ENCODE peak calls at places on chromosomes 5 and 9, in six cellular contexts. One of them, this sample, is unnamed.

GRCh38 chr5:148970876-148971275 is 92.0 kb downstream of the SH3TC2 start:
- DNase-seq in A549: no peak
- DNase-seq in endothelial cell of umbilical vein: no peak
- DNase-seq in GM12878: no peak
- DNase-seq in HepG2: no peak
- DNase-seq in NB4: no peak
- DNase-seq in this sample: no peak

GRCh38 chr5:142439208-142439607 is 114.4 kb upstream of the SPRY4 start:
- DNase-seq in A549: no peak
- DNase-seq in endothelial cell of umbilical vein: no peak
- DNase-seq in GM12878: no peak
- DNase-seq in HepG2: no peak
- DNase-seq in NB4: no peak
- DNase-seq in this sample: no peak

GRCh38 chr5:128252794-128253193 is 169.2 kb downstream of the SLC12A2 start:
- DNase-seq in A549: no peak
- DNase-seq in endothelial cell of umbilical vein: peak
- DNase-seq in GM12878: no peak
- DNase-seq in HepG2: no peak
- DNase-seq in NB4: no peak
- DNase-seq in this sample: no peak

GRCh38 chr9:109037946-109038345 is 24.6 kb upstream of the CTNNAL1 start:
- DNase-seq in A549: no peak
- DNase-seq in endothelial cell of umbilical vein: no peak
- DNase-seq in GM12878: no peak
- DNase-seq in HepG2: peak
- DNase-seq in NB4: no peak
- DNase-seq in this sample: no peak

GRCh38 chr5:134427540-134428041 is 15.9 kb upstream of the CDKN2AIPNL start:
- DNase-seq in A549: no peak
- DNase-seq in endothelial cell of umbilical vein: no peak
- DNase-seq in GM12878: no peak
- DNase-seq in HepG2: no peak
- DNase-seq in NB4: no peak
- DNase-seq in this sample: no peak

GRCh38 chr5:68279960-68280359 is 64.4 kb downstream of the PIK3R1 start:
- DNase-seq in A549: no peak
- DNase-seq in endothelial cell of umbilical vein: no peak
- DNase-seq in GM12878: no peak
- DNase-seq in HepG2: no peak
- DNase-seq in NB4: no peak
- DNase-seq in this sample: peak

GRCh38 chr5:68261174-68262021 is 45.8 kb downstream of the PIK3R1 start:
- DNase-seq in A549: no peak
- DNase-seq in endothelial cell of umbilical vein: no peak
- DNase-seq in GM12878: no peak
- DNase-seq in HepG2: no peak
- DNase-seq in NB4: no peak
- DNase-seq in this sample: no peak

GRCh38 chr5:55432549-55432948 is 102.2 kb downstream of the PLPP1 start:
- DNase-seq in A549: no peak
- DNase-seq in endothelial cell of umbilical vein: no peak
- DNase-seq in GM12878: no peak
- DNase-seq in HepG2: no peak
- DNase-seq in NB4: no peak
- DNase-seq in this sample: no peak

GRCh38 chr5:143471666-143472411 is 68.4 kb upstream of the NR3C1 start:
- DNase-seq in A549: no peak
- DNase-seq in endothelial cell of umbilical vein: no peak
- DNase-seq in GM12878: no peak
- DNase-seq in HepG2: no peak
- DNase-seq in NB4: no peak
- DNase-seq in this sample: no peak

GRCh38 chr5:132237141-132237540 is 9.5 kb upstream of the P4HA2 start:
- DNase-seq in A549: no peak
- DNase-seq in endothelial cell of umbilical vein: no peak
- DNase-seq in GM12878: no peak
- DNase-seq in HepG2: no peak
- DNase-seq in NB4: no peak
- DNase-seq in this sample: no peak

GRCh38 chr9:35398651-35399335 is 91.1 kb upstream of the RUSC2 start:
- DNase-seq in A549: no peak
- DNase-seq in endothelial cell of umbilical vein: no peak
- DNase-seq in GM12878: no peak
- DNase-seq in HepG2: no peak
- DNase-seq in NB4: no peak
- DNase-seq in this sample: no peak

GRCh38 chr5:121273818-121274433 is 577.8 kb upstream of the FTMT start:
- DNase-seq in A549: peak
- DNase-seq in endothelial cell of umbilical vein: peak
- DNase-seq in GM12878: no peak
- DNase-seq in HepG2: peak
- DNase-seq in NB4: peak
- DNase-seq in this sample: peak

GRCh38 chr5:111742595-111742994 is 14.4 kb downstream of the NREP start:
- DNase-seq in A549: no peak
- DNase-seq in endothelial cell of umbilical vein: peak
- DNase-seq in GM12878: no peak
- DNase-seq in HepG2: peak
- DNase-seq in NB4: no peak
- DNase-seq in this sample: no peak

GRCh38 chr5:3320317-3320865 is 275.2 kb upstream of the IRX1 start:
- DNase-seq in A549: no peak
- DNase-seq in endothelial cell of umbilical vein: no peak
- DNase-seq in GM12878: no peak
- DNase-seq in HepG2: no peak
- DNase-seq in NB4: no peak
- DNase-seq in this sample: no peak

GRCh38 chr5:170612256-170612656 is 108.4 kb downstream of the KCNIP1 start:
- DNase-seq in A549: no peak
- DNase-seq in endothelial cell of umbilical vein: no peak
- DNase-seq in GM12878: no peak
- DNase-seq in HepG2: no peak
- DNase-seq in NB4: no peak
- DNase-seq in this sample: no peak

GRCh38 chr5:40834391-40834848 is 602 bp downstream of the RPL37 start:
- DNase-seq in A549: no peak
- DNase-seq in endothelial cell of umbilical vein: peak
- DNase-seq in GM12878: no peak
- DNase-seq in HepG2: no peak
- DNase-seq in NB4: peak
- DNase-seq in this sample: no peak

GRCh38 chr5:21164425-21164824 is 1176.4 kb upstream of the CDH18 start:
- DNase-seq in A549: no peak
- DNase-seq in endothelial cell of umbilical vein: no peak
- DNase-seq in GM12878: no peak
- DNase-seq in HepG2: no peak
- DNase-seq in NB4: no peak
- DNase-seq in this sample: no peak

GRCh38 chr9:86046930-86047341 is 52.4 kb downstream of the GOLM1 start:
- DNase-seq in A549: no peak
- DNase-seq in endothelial cell of umbilical vein: no peak
- DNase-seq in GM12878: no peak
- DNase-seq in HepG2: no peak
- DNase-seq in NB4: no peak
- DNase-seq in this sample: no peak

GRCh38 chr5:178118345-178118744 is 5.0 kb downstream of the N4BP3 start:
- DNase-seq in A549: no peak
- DNase-seq in endothelial cell of umbilical vein: peak
- DNase-seq in GM12878: no peak
- DNase-seq in HepG2: no peak
- DNase-seq in NB4: peak
- DNase-seq in this sample: no peak

GRCh38 chr5:141494761-141495455 is 6.0 kb downstream of the PCDHGC5 start:
- DNase-seq in A549: no peak
- DNase-seq in endothelial cell of umbilical vein: no peak
- DNase-seq in GM12878: no peak
- DNase-seq in HepG2: no peak
- DNase-seq in NB4: no peak
- DNase-seq in this sample: no peak

GRCh38 chr9:95373069-95373681 is 55.7 kb upstream of the FANCC start:
- DNase-seq in A549: no peak
- DNase-seq in endothelial cell of umbilical vein: no peak
- DNase-seq in GM12878: no peak
- DNase-seq in HepG2: no peak
- DNase-seq in NB4: no peak
- DNase-seq in this sample: no peak

GRCh38 chr9:117747571-117747970 is 43.4 kb downstream of the TLR4 start:
- DNase-seq in A549: no peak
- DNase-seq in endothelial cell of umbilical vein: no peak
- DNase-seq in GM12878: no peak
- DNase-seq in HepG2: no peak
- DNase-seq in NB4: no peak
- DNase-seq in this sample: no peak

GRCh38 chr9:98099898-98100297 is 19.1 kb downstream of the TRIM14 start:
- DNase-seq in A549: no peak
- DNase-seq in endothelial cell of umbilical vein: no peak
- DNase-seq in GM12878: no peak
- DNase-seq in HepG2: no peak
- DNase-seq in NB4: no peak
- DNase-seq in this sample: no peak

GRCh38 chr9:126681336-126681735 is 67.6 kb downstream of the LMX1B start:
- DNase-seq in A549: no peak
- DNase-seq in endothelial cell of umbilical vein: no peak
- DNase-seq in GM12878: no peak
- DNase-seq in HepG2: no peak
- DNase-seq in NB4: no peak
- DNase-seq in this sample: no peak

GRCh38 chr9:138053996-138054752 is 176.6 kb downstream of the CACNA1B start:
- DNase-seq in A549: peak
- DNase-seq in endothelial cell of umbilical vein: no peak
- DNase-seq in GM12878: no peak
- DNase-seq in HepG2: no peak
- DNase-seq in NB4: peak
- DNase-seq in this sample: no peak
- TF ChIP-seq MYC in A549: no peak
- TF ChIP-seq MYC in endothelial cell of umbilical vein: no peak
- TF ChIP-seq MYC in GM12878: no peak
- TF ChIP-seq MYC in HepG2: no peak
- TF ChIP-seq MYC in NB4: no peak
- TF ChIP-seq MYC in this sample: no peak

DNA sequence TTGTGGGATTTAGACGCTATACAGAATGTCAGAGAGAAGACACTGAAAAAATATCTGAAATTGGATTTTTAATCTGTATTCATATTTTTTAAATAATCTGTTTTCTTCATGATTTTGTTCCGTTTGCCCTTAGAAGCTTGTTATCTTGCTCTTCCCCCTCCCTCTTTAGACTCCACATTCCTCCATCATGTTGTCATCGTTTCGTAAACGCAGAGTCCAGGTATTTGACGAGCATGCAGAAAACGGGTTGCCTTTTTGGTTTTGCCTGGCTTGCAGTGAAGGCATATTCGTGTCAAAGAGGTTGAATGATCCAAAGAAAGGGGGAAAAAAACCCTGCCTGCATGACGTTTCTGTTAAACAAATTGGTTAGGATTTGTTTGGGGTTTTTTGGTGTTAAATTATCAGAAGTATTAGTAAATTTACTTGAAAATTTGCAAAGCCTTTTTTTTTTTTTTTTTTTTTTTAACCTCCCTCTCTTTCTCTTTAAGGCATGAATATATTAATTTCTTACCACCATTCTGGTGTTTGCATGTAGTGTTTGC is 2.9 kb downstream of the SPTAN1 start:
- DNase-seq in A549: peak
- DNase-seq in endothelial cell of umbilical vein: peak
- DNase-seq in GM12878: no peak
- DNase-seq in HepG2: peak
- DNase-seq in NB4: no peak
- DNase-seq in this sample: no peak
- TF ChIP-seq MYC in A549: no peak
- TF ChIP-seq MYC in endothelial cell of umbilical vein: no peak
- TF ChIP-seq MYC in GM12878: no peak
- TF ChIP-seq MYC in HepG2: no peak
- TF ChIP-seq MYC in NB4: no peak
- TF ChIP-seq MYC in this sample: no peak

DNA sequence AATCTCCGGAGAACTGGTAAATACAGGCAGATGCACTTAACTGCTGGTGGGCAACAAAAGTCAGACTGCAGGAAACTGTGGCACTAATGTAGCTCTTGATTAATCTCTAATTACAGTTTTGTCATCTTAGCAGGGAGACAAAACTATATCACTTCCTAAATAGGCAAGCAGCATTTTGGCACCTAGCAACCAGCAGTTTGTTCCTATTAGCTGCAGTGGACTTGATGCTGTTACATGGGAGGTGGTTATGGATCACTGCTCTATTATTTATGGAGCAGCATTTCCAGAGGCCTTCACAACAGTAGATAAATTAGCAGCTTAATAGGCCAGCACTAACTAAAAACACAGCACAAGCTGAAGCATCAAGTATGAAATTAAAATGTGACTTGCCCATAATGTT is 518.3 kb upstream of the ITGA1 start:
- DNase-seq in A549: no peak
- DNase-seq in endothelial cell of umbilical vein: no peak
- DNase-seq in GM12878: no peak
- DNase-seq in HepG2: no peak
- DNase-seq in NB4: no peak
- DNase-seq in this sample: no peak
- TF ChIP-seq MYC in A549: no peak
- TF ChIP-seq MYC in endothelial cell of umbilical vein: no peak
- TF ChIP-seq MYC in GM12878: no peak
- TF ChIP-seq MYC in HepG2: no peak
- TF ChIP-seq MYC in NB4: no peak
- TF ChIP-seq MYC in this sample: no peak

GRCh38 chr5:176361437-176362097 is at the start of gene KIAA1191:
- DNase-seq in A549: peak
- DNase-seq in endothelial cell of umbilical vein: peak
- DNase-seq in GM12878: peak
- DNase-seq in HepG2: peak
- DNase-seq in NB4: peak
- DNase-seq in this sample: peak
- TF ChIP-seq MYC in A549: no peak
- TF ChIP-seq MYC in endothelial cell of umbilical vein: peak
- TF ChIP-seq MYC in GM12878: no peak
- TF ChIP-seq MYC in HepG2: peak
- TF ChIP-seq MYC in NB4: peak
- TF ChIP-seq MYC in this sample: peak

GRCh38 chr5:173499471-173500212 is 116.8 kb downstream of the BOD1 start:
- DNase-seq in A549: no peak
- DNase-seq in endothelial cell of umbilical vein: no peak
- DNase-seq in GM12878: no peak
- DNase-seq in HepG2: peak
- DNase-seq in NB4: no peak
- DNase-seq in this sample: no peak
- TF ChIP-seq MYC in A549: no peak
- TF ChIP-seq MYC in endothelial cell of umbilical vein: no peak
- TF ChIP-seq MYC in GM12878: no peak
- TF ChIP-seq MYC in HepG2: no peak
- TF ChIP-seq MYC in NB4: no peak
- TF ChIP-seq MYC in this sample: no peak

This sample was measured in K562.